ENCODE peak calls at places on chromosomes 1 and 21, in seven cellular contexts. D is activated CD4-positive, alpha-beta T cell treated with anti-CD3 and anti-CD28 coated beads, Interleukin-2, amount 10 ng/mL, durations not matched to agents 7 days and 5 days; Q is suprapubic skin; Y is NCI-H1092; T is kidney glomerular epithelial cell; U is endothelial cell; B is NCI-H510A. X is an unnamed sample.

GRCh38 chr1:182430263-182431068 is 19.5 kb upstream of the RGSL1 start:
- DNase-seq in U (no peak), Q (no peak), Y (no peak), D (peak), T (no peak), B (no peak), X (no peak)

GRCh38 chr1:44587796-44588460 is 86.4 kb downstream of the TMEM53 start:
- DNase-seq in B (no peak), D (no peak), Q (no peak), U (no peak), Y (peak), T (no peak), X (peak)

GRCh38 chr1:248631354-248632041 is 3.4 kb downstream of the OR2T11 start:
- DNase-seq in T (no peak), B (no peak), U (no peak), D (no peak), Q (no peak), Y (no peak), X (no peak)

GRCh38 chr1:67166196-67166595 is at the start of gene IL23R:
- DNase-seq in U (no peak), B (no peak), Y (no peak), D (no peak), Q (no peak), T (no peak), X (no peak)

GRCh38 chr1:178060789-178061556 is 32.9 kb upstream of the RASAL2 start:
- DNase-seq in Q (no peak), U (no peak), B (no peak), T (no peak), Y (no peak), D (no peak), X (peak)

GRCh38 chr1:25861316-25862286 is 2.3 kb upstream of the AUNIP start:
- DNase-seq in B (no peak), Q (no peak), D (no peak), T (no peak), U (no peak), Y (no peak), X (no peak)

GRCh38 chr1:67635055-67635809 is 49.8 kb upstream of the GADD45A start:
- DNase-seq in D (no peak), Q (no peak), B (no peak), Y (no peak), T (no peak), U (no peak), X (no peak)

GRCh38 chr21:31558839-31559367 is 100.6 kb upstream of the SOD1 start:
- DNase-seq in D (peak), B (peak), Y (peak), Q (no peak), T (peak), U (peak), X (no peak)

GRCh38 chr1:97996880-97997279 is 76.0 kb upstream of the DPYD start:
- DNase-seq in U (no peak), Y (no peak), T (no peak), Q (no peak), B (no peak), D (no peak), X (no peak)

GRCh38 chr1:35288761-35289160 is 20.3 kb downstream of the ZMYM4 start:
- DNase-seq in T (peak), D (no peak), Q (no peak), B (no peak), U (no peak), Y (no peak), X (peak)

GRCh38 chr1:222926566-222926965 is 111.7 kb downstream of the DISP1 start:
- DNase-seq in D (no peak), T (no peak), U (no peak), B (peak), Y (peak), Q (no peak), X (no peak)

GRCh38 chr1:91020967-91021685 is 709 bp downstream of the ZNF644 start:
- DNase-seq in B (peak), T (peak), Q (peak), D (peak), Y (peak), U (peak), X (peak)

GRCh38 chr1:83055391-83056170 is 943.4 kb downstream of the TTLL7 start:
- DNase-seq in B (no peak), T (no peak), Y (no peak), D (no peak), Q (no peak), U (no peak), X (no peak)

GRCh38 chr1:19974822-19975416 is 4.5 kb downstream of the PLA2G2A start:
- DNase-seq in U (peak), Y (peak), T (peak), B (no peak), Q (no peak), D (peak), X (peak)

GRCh38 chr1:22329171-22329540 is 122.5 kb upstream of the ZBTB40 start:
- DNase-seq in Y (no peak), B (no peak), Q (peak), D (no peak), T (no peak), U (no peak), X (no peak)

GRCh38 chr1:169245706-169246105 is 121.9 kb downstream of the NME7 start:
- DNase-seq in Y (peak), Q (no peak), D (no peak), B (no peak), T (no peak), U (no peak), X (peak)

GRCh38 chr1:33167650-33168447 is 14.0 kb downstream of the TRIM62 start:
- DNase-seq in D (no peak), U (no peak), Q (no peak), Y (no peak), B (no peak), T (no peak), X (no peak)

GRCh38 chr1:18283601-18284385 is 176.2 kb downstream of the IGSF21 start:
- DNase-seq in T (no peak), B (no peak), D (no peak), Y (no peak), U (no peak), Q (no peak), X (peak)

GRCh38 chr1:111618953-111619634 is 495 bp upstream of the RAP1A start:
- DNase-seq in B (no peak), T (no peak), D (no peak), U (no peak), Q (no peak), Y (no peak), X (no peak)

GRCh38 chr1:15171271-15171908 is 17.8 kb downstream of the TMEM51 start:
- DNase-seq in Y (no peak), D (no peak), B (no peak), U (no peak), Q (no peak), T (no peak), X (no peak)

GRCh38 chr1:83860506-83861221 is 138.3 kb downstream of the TTLL7 start:
- DNase-seq in T (peak), B (peak), U (peak), Q (peak), D (peak), Y (peak), X (no peak)

GRCh38 chr1:36890776-36891175 is 143.5 kb downstream of the GRIK3 start:
- DNase-seq in T (no peak), U (no peak), B (no peak), Q (peak), D (no peak), Y (no peak), X (no peak)

GRCh38 chr21:42480736-42481135 is 15.3 kb downstream of the RSPH1 start:
- DNase-seq in B (no peak), Y (no peak), U (no peak), D (no peak), Q (no peak), T (no peak), X (no peak)

GRCh38 chr21:45981641-45982255 is at the start of gene COL6A1:
- DNase-seq in U (peak), D (no peak), Q (peak), Y (no peak), B (no peak), T (no peak), X (peak)

GRCh38 chr1:16006552-16007485 is 2.8 kb downstream of the SRARP start:
- DNase-seq in Y (no peak), U (no peak), T (no peak), B (no peak), Q (no peak), D (no peak), X (peak)

GRCh38 chr1:199157494-199157893 is 518.7 kb downstream of the PTPRC start:
- DNase-seq in D (no peak), B (no peak), Q (no peak), T (peak), U (no peak), Y (no peak), X (peak)

GRCh38 chr1:190067592-190067991 is 410.1 kb downstream of the BRINP3 start:
- DNase-seq in T (no peak), D (no peak), Y (no peak), U (no peak), Q (no peak), B (no peak), X (peak)

GRCh38 chr1:68954841-68955240 is 458.0 kb upstream of the DEPDC1 start:
- DNase-seq in D (no peak), T (peak), B (peak), U (no peak), Q (no peak), Y (peak), X (peak)

GRCh38 chr1:98962156-98962555 is 42.5 kb downstream of the PLPPR5 start:
- DNase-seq in Y (no peak), Q (no peak), B (no peak), T (no peak), D (no peak), U (no peak), X (no peak)

GRCh38 chr1:154969741-154970452 is 650 bp downstream of the SHC1 start:
- DNase-seq in D (no peak), Q (no peak), B (no peak), U (no peak), Y (no peak), T (no peak), X (no peak)

GRCh38 chr1:177442580-177442979 is 271.8 kb downstream of the BRINP2 start:
- DNase-seq in B (no peak), U (no peak), Y (no peak), Q (no peak), D (no peak), T (no peak), X (no peak)

GRCh38 chr1:11482904-11483479 is 4.0 kb downstream of the DISP3 start:
- DNase-seq in D (no peak), T (no peak), Q (no peak), B (no peak), Y (no peak), U (no peak), X (no peak)

GRCh38 chr1:224054611-224055010 is 59.3 kb upstream of the FBXO28 start:
- DNase-seq in T (no peak), Q (no peak), Y (no peak), U (no peak), D (no peak), B (no peak), X (no peak)

X was measured in RCC 7860.